ENCODE peak calls at places on chromosome 9, in six cellular contexts. L is CD4-positive, CD25-positive, alpha-beta regulatory T cell; G is mesendoderm; N is neuronal stem cell; O is naive thymus-derived CD4-positive, alpha-beta T cell; Y is tibial artery. K is an unnamed sample.

GRCh38 chr9:106962105-106962504 is 99.1 kb downstream of the ZNF462 start:
- DNase-seq in O (no peak), L (no peak), N (no peak), Y (no peak), G (no peak), K (no peak)

GRCh38 chr9:134879664-134880483 is 736 bp upstream of the FCN2 start:
- DNase-seq in Y (no peak), G (no peak), L (no peak), O (no peak), N (no peak), K (peak)

GRCh38 chr9:72154468-72155281 is 5.4 kb downstream of the GDA start:
- DNase-seq in N (no peak), L (no peak), O (no peak), Y (no peak), G (no peak), K (no peak)

GRCh38 chr9:1018121-1018520 is 32.0 kb upstream of the DMRT2 start:
- DNase-seq in G (peak), N (no peak), L (no peak), Y (no peak), O (no peak), K (no peak)

GRCh38 chr9:108626743-108627142 is 229.0 kb downstream of the ACTL7B start:
- DNase-seq in N (no peak), Y (no peak), L (no peak), G (no peak), O (no peak), K (no peak)

GRCh38 chr9:21102311-21102710 is 24.6 kb upstream of the IFNB1 start:
- DNase-seq in G (no peak), Y (no peak), L (no peak), N (no peak), O (no peak), K (no peak)

GRCh38 chr9:121670447-121670846 is 19.0 kb downstream of the DAB2IP start:
- DNase-seq in L (no peak), N (no peak), O (no peak), Y (peak), G (no peak), K (no peak)

GRCh38 chr9:117917873-117918272 is 213.7 kb downstream of the TLR4 start:
- DNase-seq in L (no peak), N (no peak), G (peak), O (no peak), Y (no peak), K (no peak)

GRCh38 chr9:87567566-87567965 is 69.9 kb downstream of the DAPK1 start:
- DNase-seq in N (no peak), G (peak), O (no peak), Y (no peak), L (no peak), K (no peak)

GRCh38 chr9:27292646-27293045 is 4.3 kb downstream of the EQTN start:
- DNase-seq in G (no peak), O (no peak), N (no peak), Y (no peak), L (no peak), K (no peak)

GRCh38 chr9:137286980-137287383 is 9.5 kb downstream of the TOR4A start:
- DNase-seq in Y (no peak), G (peak), L (no peak), N (no peak), O (no peak), K (no peak)

GRCh38 chr9:133224762-133225161 is 15.7 kb upstream of the OBP2B start:
- DNase-seq in Y (no peak), L (no peak), N (no peak), G (no peak), O (no peak), K (peak)

GRCh38 chr9:102069969-102070368 is 331.5 kb upstream of the GRIN3A start:
- DNase-seq in Y (no peak), L (no peak), O (no peak), G (no peak), N (no peak), K (no peak)

GRCh38 chr9:81497096-81497495 is 192.3 kb downstream of the TLE1 start:
- DNase-seq in Y (no peak), N (no peak), G (no peak), L (no peak), O (no peak), K (no peak)

GRCh38 chr9:106648799-106649198 is 214.2 kb upstream of the ZNF462 start:
- DNase-seq in Y (no peak), G (peak), N (no peak), O (no peak), L (no peak), K (no peak)

GRCh38 chr9:77839459-77840140 is 191.5 kb upstream of the GNA14 start:
- DNase-seq in G (no peak), Y (no peak), N (no peak), L (no peak), O (no peak), K (no peak)

GRCh38 chr9:137444106-137444790 is 3.1 kb upstream of the ENTPD8 start:
- DNase-seq in Y (no peak), G (no peak), N (no peak), L (no peak), O (no peak), K (no peak)

GRCh38 chr9:81145331-81145963 is 543.9 kb downstream of the TLE1 start:
- DNase-seq in G (no peak), N (no peak), L (no peak), Y (no peak), O (no peak), K (no peak)

GRCh38 chr9:104088416-104088815 is 5.7 kb upstream of the SMC2 start:
- DNase-seq in O (no peak), N (no peak), L (no peak), Y (no peak), G (no peak), K (no peak)

GRCh38 chr9:86508208-86508903 is 154.1 kb upstream of the TUT7 start:
- DNase-seq in O (no peak), L (no peak), N (no peak), Y (no peak), G (no peak), K (no peak)

GRCh38 chr9:34989946-34990635 is 546 bp downstream of the DNAJB5 start:
- DNase-seq in O (peak), L (peak), N (peak), Y (peak), G (peak), K (peak)

GRCh38 chr9:111691686-111692329 is 30.4 kb downstream of the GNG10 start:
- DNase-seq in N (peak), L (peak), Y (no peak), O (peak), G (peak), K (no peak)

GRCh38 chr9:78393932-78394331 is 97.0 kb downstream of the PSAT1 start:
- DNase-seq in Y (no peak), O (no peak), N (no peak), L (no peak), G (no peak), K (no peak)

GRCh38 chr9:77111408-77111807 is 65.9 kb upstream of the VPS13A start:
- DNase-seq in G (no peak), N (no peak), O (no peak), Y (no peak), L (no peak), K (no peak)

GRCh38 chr9:129803679-129804065 is 688 bp downstream of the TOR1B start:
- DNase-seq in L (no peak), Y (no peak), N (peak), G (peak), O (no peak), K (no peak)

GRCh38 chr9:133819923-133820322 is 81.8 kb upstream of the SARDH start:
- DNase-seq in Y (no peak), L (no peak), O (no peak), G (no peak), N (no peak), K (no peak)

GRCh38 chr9:137433916-137434431 is 7.2 kb downstream of the ENTPD8 start:
- DNase-seq in L (no peak), N (no peak), Y (no peak), O (no peak), G (no peak), K (no peak)

GRCh38 chr9:129656795-129657390 is 8.6 kb upstream of the PRRX2 start:
- DNase-seq in Y (no peak), L (no peak), G (no peak), O (no peak), N (no peak), K (no peak)

GRCh38 chr9:70256123-70256551 is 2.6 kb upstream of the SMC5 start:
- DNase-seq in Y (no peak), G (no peak), O (no peak), N (no peak), L (no peak), K (no peak)

GRCh38 chr9:122265265-122265900 is 701 bp downstream of the MRRF start:
- DNase-seq in L (peak), N (no peak), O (peak), G (peak), Y (no peak), K (no peak)

GRCh38 chr9:20538956-20539355 is 83.3 kb downstream of the MLLT3 start:
- DNase-seq in O (no peak), G (no peak), Y (no peak), N (no peak), L (no peak), K (no peak)

GRCh38 chr9:137454145-137454505 is 5.0 kb downstream of the NSMF start:
- DNase-seq in O (no peak), L (peak), G (peak), N (peak), Y (peak), K (peak)

GRCh38 chr9:91407580-91408275 is 15.9 kb downstream of the NFIL3 start:
- DNase-seq in Y (no peak), N (no peak), G (no peak), L (no peak), O (no peak), K (no peak)

GRCh38 chr9:16787724-16788123 is 82.7 kb downstream of the BNC2 start:
- DNase-seq in N (no peak), O (no peak), G (no peak), L (no peak), Y (no peak), K (no peak)

DNA sequence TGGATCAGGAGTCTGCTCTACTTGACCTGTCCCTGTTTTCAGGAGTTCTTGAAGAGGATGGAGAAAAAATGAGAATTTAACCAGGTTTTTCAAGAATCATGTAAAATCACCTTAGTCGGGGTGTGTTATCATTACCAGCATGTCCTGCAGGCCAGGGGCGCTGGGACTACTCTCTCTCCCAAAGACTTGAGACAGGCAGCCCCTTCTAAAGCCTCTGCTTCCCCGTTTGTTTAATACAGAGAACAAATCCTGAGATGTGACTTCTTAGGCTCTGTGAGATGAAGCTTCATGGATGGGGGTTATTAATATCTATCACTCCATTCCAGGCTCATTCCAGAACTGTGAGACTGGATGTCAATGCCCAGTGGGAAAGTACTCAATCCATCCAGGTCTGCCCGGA is 3.0 kb downstream of the PAX5 start:
- DNase-seq in N (no peak), O (no peak), L (no peak), G (no peak), Y (no peak), K (no peak)
- H3K4me3 ChIP-seq in N (no peak), O (no peak), L (no peak), G (no peak), Y (no peak), K (no peak)

GRCh38 chr9:114098021-114098659 is 952 bp downstream of the KIF12 start:
- DNase-seq in L (no peak), O (no peak), N (peak), Y (peak), G (peak), K (no peak)
- H3K4me3 ChIP-seq in L (no peak), O (no peak), N (peak), Y (peak), G (peak), K (peak)

GRCh38 chr9:98370976-98371315 is 115.5 kb upstream of the TBC1D2 start:
- DNase-seq in L (no peak), Y (no peak), O (no peak), G (no peak), N (no peak), K (no peak)
- H3K4me3 ChIP-seq in L (no peak), Y (no peak), O (no peak), G (no peak), N (no peak), K (no peak)

GRCh38 chr9:124758691-124759090 is 12.4 kb downstream of the NR6A1 start:
- DNase-seq in N (no peak), Y (no peak), L (no peak), O (no peak), G (no peak), K (no peak)
- H3K4me3 ChIP-seq in N (no peak), Y (no peak), L (no peak), O (no peak), G (no peak), K (no peak)

K was measured in ascending aorta.